ENCODE peak calls at places on chromosomes 16 and 17, in ten cellular contexts. V is CD4-positive, CD25-positive, alpha-beta regulatory T cell; Q is GM23248; M is iPS DF 6.9; J is right cardiac atrium; L is pancreas; D is RWPE2; I is A673; B is IMR-90; X is breast epithelium. F is an unnamed sample. For H3K4me1, the result is how much of the 10 kb centered on the place peaks cover.

GRCh38 chr17:2438823-2439222 is 38.0 kb upstream of the MNT start:
- DNase-seq in V (no peak), Q (peak), M (no peak), J (no peak), L (no peak), D (no peak), I (no peak), B (peak), X (no peak), F (no peak)

GRCh38 chr16:11852092-11852809 is 909 bp upstream of the RSL1D1 start:
- DNase-seq in V (no peak), Q (no peak), M (no peak), J (no peak), L (no peak), D (no peak), I (peak), B (peak), X (no peak), F (peak)

GRCh38 chr17:82399030-82399429 is 19.1 kb upstream of the HEXD start:
- DNase-seq in V (no peak), Q (peak), M (no peak), J (peak), L (no peak), D (peak), I (peak), B (peak), X (no peak), F (no peak)

GRCh38 chr17:74089869-74090464 is 113.5 kb upstream of the RPL38 start:
- DNase-seq in V (no peak), Q (peak), M (peak), J (no peak), L (peak), D (no peak), I (peak), B (no peak), X (no peak), F (peak)

GRCh38 chr16:21264226-21265036 is 13.7 kb downstream of the CRYM start:
- DNase-seq in V (no peak), Q (peak), M (no peak), J (peak), L (no peak), D (no peak), I (no peak), B (no peak), X (no peak), F (no peak)

GRCh38 chr17:54813896-54814295 is 86.8 kb upstream of the TOM1L1 start:
- DNase-seq in V (no peak), Q (no peak), M (no peak), J (no peak), L (no peak), D (no peak), I (no peak), B (no peak), X (no peak), F (no peak)

GRCh38 chr17:79981090-79981489 is 54.6 kb downstream of the TBC1D16 start:
- DNase-seq in V (no peak), Q (no peak), M (no peak), J (peak), L (no peak), D (peak), I (no peak), B (no peak), X (peak), F (no peak)

GRCh38 chr16:87956169-87956770 is 5.0 kb downstream of the BANP start:
- DNase-seq in V (peak), Q (peak), M (no peak), J (peak), L (no peak), D (no peak), I (no peak), B (peak), X (no peak), F (no peak)

GRCh38 chr17:79989106-79989835 is 46.4 kb downstream of the TBC1D16 start:
- DNase-seq in V (no peak), Q (no peak), M (no peak), J (peak), L (no peak), D (no peak), I (no peak), B (no peak), X (no peak), F (no peak)

GRCh38 chr16:87129771-87130170 is 187.4 kb downstream of the C16orf95 start:
- DNase-seq in V (no peak), Q (peak), M (no peak), J (no peak), L (no peak), D (no peak), I (no peak), B (peak), X (no peak), F (no peak)

GRCh38 chr17:35184274-35184673 is 9.9 kb downstream of the SLC35G3 start:
- DNase-seq in V (no peak), Q (no peak), M (no peak), J (no peak), L (no peak), D (no peak), I (no peak), B (no peak), X (no peak), F (no peak)

GRCh38 chr17:35188111-35188510 is 6.1 kb downstream of the SLC35G3 start:
- DNase-seq in V (peak), Q (no peak), M (no peak), J (no peak), L (no peak), D (no peak), I (no peak), B (no peak), X (no peak), F (no peak)

GRCh38 chr17:35189291-35189690 is 4.9 kb downstream of the SLC35G3 start:
- DNase-seq in V (no peak), Q (peak), M (no peak), J (no peak), L (no peak), D (no peak), I (peak), B (no peak), X (no peak), F (no peak)

GRCh38 chr17:35185849-35186248 is 8.3 kb downstream of the SLC35G3 start:
- DNase-seq in V (no peak), Q (no peak), M (no peak), J (no peak), L (no peak), D (no peak), I (no peak), B (no peak), X (no peak), F (no peak)

DNA sequence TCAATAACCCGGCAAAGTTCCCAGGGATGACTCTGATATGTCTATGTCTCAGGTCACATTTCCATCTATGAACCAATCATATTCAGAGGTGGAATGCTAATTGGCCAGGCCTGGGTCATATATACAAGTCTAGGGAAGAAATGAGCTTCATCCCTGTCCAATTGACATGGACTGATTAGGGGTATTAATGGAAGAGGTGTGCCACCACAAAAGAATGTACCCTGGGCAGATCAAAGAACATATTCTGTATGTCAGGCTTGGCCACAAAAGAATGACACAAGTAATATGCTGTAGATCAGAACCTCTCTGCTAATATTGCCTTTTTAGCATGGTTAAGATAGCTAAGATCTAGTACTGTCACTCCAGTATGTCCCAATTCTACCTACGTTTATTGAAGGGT is 6.7 kb downstream of the SLC35G3 start:
- DNase-seq in V (no peak), Q (no peak), M (no peak), J (no peak), L (no peak), D (no peak), I (no peak), B (no peak), X (no peak), F (no peak)
- H3K4me1 ChIP-seq in V (under half), Q (under half), M (under half), J (under half), L (under half), D (under half), I (under half), B (under half), X (under half), F (under half)

GRCh38 chr17:4340914-4341615 is 25.4 kb downstream of the UBE2G1 start:
- DNase-seq in V (no peak), Q (peak), M (no peak), J (no peak), L (no peak), D (no peak), I (no peak), B (peak), X (no peak), F (no peak)
- H3K4me1 ChIP-seq in V (under half), Q (under half), M (under half), J (under half), L (under half), D (under half), I (under half), B (under half), X (under half), F (half or more)

GRCh38 chr17:181213-182163 is at the start of gene DOC2B:
- DNase-seq in V (no peak), Q (peak), M (no peak), J (peak), L (peak), D (no peak), I (peak), B (peak), X (no peak), F (no peak)

GRCh38 chr17:179721-180379 is 1.6 kb downstream of the DOC2B start:
- DNase-seq in V (no peak), Q (no peak), M (no peak), J (peak), L (no peak), D (no peak), I (no peak), B (no peak), X (no peak), F (no peak)

GRCh38 chr17:179066-179432 is 2.4 kb downstream of the DOC2B start:
- DNase-seq in V (no peak), Q (peak), M (no peak), J (peak), L (peak), D (no peak), I (no peak), B (no peak), X (no peak), F (no peak)

GRCh38 chr17:182164-182751 is 808 bp upstream of the DOC2B start:
- DNase-seq in V (no peak), Q (no peak), M (no peak), J (peak), L (peak), D (no peak), I (no peak), B (no peak), X (peak), F (no peak)

GRCh38 chr17:180380-181212 is 854 bp downstream of the DOC2B start:
- DNase-seq in V (no peak), Q (peak), M (no peak), J (peak), L (peak), D (no peak), I (no peak), B (no peak), X (no peak), F (no peak)
- H3K4me1 ChIP-seq in V (under half), Q (under half), M (under half), J (under half), L (under half), D (under half), I (under half), B (under half), X (under half), F (under half)

GRCh38 chr16:85054948-85055502 is 27.4 kb downstream of the KIAA0513 start:
- DNase-seq in V (no peak), Q (no peak), M (no peak), J (no peak), L (no peak), D (no peak), I (no peak), B (no peak), X (no peak), F (no peak)
- H3K4me1 ChIP-seq in V (under half), Q (under half), M (under half), J (under half), L (under half), D (under half), I (under half), B (under half), X (under half), F (under half)

GRCh38 chr16:56302506-56302905 is 111.2 kb downstream of the GNAO1 start:
- DNase-seq in V (no peak), Q (no peak), M (no peak), J (no peak), L (no peak), D (no peak), I (no peak), B (no peak), X (no peak), F (no peak)
- H3K4me1 ChIP-seq in V (under half), Q (under half), M (under half), J (under half), L (under half), D (under half), I (under half), B (under half), X (under half), F (under half)

DNA sequence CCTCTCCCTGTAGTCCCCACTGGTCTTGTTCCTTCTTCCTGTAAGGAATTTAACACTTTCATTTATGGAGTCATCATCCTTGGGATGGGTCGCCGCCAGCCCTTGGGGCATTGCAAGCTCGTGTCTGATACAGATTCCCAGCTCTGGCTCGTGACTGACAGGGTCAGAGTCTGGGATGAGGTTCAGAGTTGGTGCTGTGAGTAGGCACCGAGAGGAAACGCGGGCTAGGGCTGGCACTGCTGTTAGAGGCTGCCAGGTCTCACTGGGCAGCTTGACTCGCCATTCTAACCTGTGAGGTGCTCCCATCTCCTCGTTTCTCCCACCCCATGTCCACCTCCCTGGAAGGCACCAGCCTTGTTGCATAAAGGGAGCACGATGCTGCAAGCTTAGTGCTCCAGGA is 407.0 kb downstream of the SOX9 start:
- DNase-seq in V (no peak), Q (no peak), M (no peak), J (no peak), L (no peak), D (no peak), I (no peak), B (no peak), X (no peak), F (no peak)
- H3K4me1 ChIP-seq in V (under half), Q (under half), M (under half), J (under half), L (under half), D (under half), I (under half), B (under half), X (under half), F (under half)

F was measured in Karpas-422.